ENCODE peak calls at places on chromosomes 13 and 19, in eight cellular contexts. One of them, this sample, is unnamed.

GRCh38 chr13:83722443-83722842 is 159.8 kb downstream of the SLITRK1 start:
- DNase-seq in AG09309: no peak
- DNase-seq in 8988T: no peak
- DNase-seq in smooth muscle cell of the brain vasculature: no peak
- DNase-seq in NCI-H82: no peak
- DNase-seq in NCI-H146: no peak
- DNase-seq in DMS 273 treated with DMSO at 0.1 percent for 48 hours: no peak
- DNase-seq in H54: no peak
- DNase-seq in this sample: no peak

GRCh38 chr19:51724543-51724942 is 752 bp upstream of the HAS1 start:
- DNase-seq in DMS 273 treated with DMSO at 0.1 percent for 48 hours: no peak
- DNase-seq in 8988T: no peak
- DNase-seq in AG09309: no peak
- DNase-seq in NCI-H82: peak
- DNase-seq in smooth muscle cell of the brain vasculature: no peak
- DNase-seq in NCI-H146: no peak
- DNase-seq in H54: no peak
- DNase-seq in this sample: peak

GRCh38 chr13:33485247-33485646 is 199.7 kb upstream of the STARD13 start:
- DNase-seq in NCI-H146: no peak
- DNase-seq in DMS 273 treated with DMSO at 0.1 percent for 48 hours: no peak
- DNase-seq in 8988T: no peak
- DNase-seq in AG09309: no peak
- DNase-seq in H54: no peak
- DNase-seq in NCI-H82: no peak
- DNase-seq in smooth muscle cell of the brain vasculature: no peak
- DNase-seq in this sample: no peak

GRCh38 chr13:21347753-21348318 is 111.3 kb downstream of the ZDHHC20 start:
- DNase-seq in DMS 273 treated with DMSO at 0.1 percent for 48 hours: no peak
- DNase-seq in H54: no peak
- DNase-seq in smooth muscle cell of the brain vasculature: no peak
- DNase-seq in NCI-H82: no peak
- DNase-seq in NCI-H146: no peak
- DNase-seq in AG09309: no peak
- DNase-seq in 8988T: no peak
- DNase-seq in this sample: no peak

GRCh38 chr19:7943444-7944176 is at the start of gene TIMM44:
- DNase-seq in 8988T: peak
- DNase-seq in NCI-H146: peak
- DNase-seq in H54: peak
- DNase-seq in DMS 273 treated with DMSO at 0.1 percent for 48 hours: peak
- DNase-seq in NCI-H82: peak
- DNase-seq in smooth muscle cell of the brain vasculature: peak
- DNase-seq in AG09309: peak
- DNase-seq in this sample: peak

GRCh38 chr13:95276119-95276505 is 25.1 kb downstream of the ABCC4 start:
- DNase-seq in DMS 273 treated with DMSO at 0.1 percent for 48 hours: no peak
- DNase-seq in 8988T: no peak
- DNase-seq in NCI-H82: no peak
- DNase-seq in NCI-H146: no peak
- DNase-seq in smooth muscle cell of the brain vasculature: no peak
- DNase-seq in H54: no peak
- DNase-seq in AG09309: no peak
- DNase-seq in this sample: no peak

GRCh38 chr19:33333615-33334014 is 31.3 kb upstream of the CEBPA start:
- DNase-seq in H54: no peak
- DNase-seq in NCI-H146: no peak
- DNase-seq in 8988T: no peak
- DNase-seq in smooth muscle cell of the brain vasculature: no peak
- DNase-seq in DMS 273 treated with DMSO at 0.1 percent for 48 hours: no peak
- DNase-seq in NCI-H82: no peak
- DNase-seq in AG09309: no peak
- DNase-seq in this sample: no peak

GRCh38 chr19:11091343-11092153 is 2.3 kb downstream of the LDLR start:
- DNase-seq in DMS 273 treated with DMSO at 0.1 percent for 48 hours: no peak
- DNase-seq in 8988T: no peak
- DNase-seq in AG09309: peak
- DNase-seq in NCI-H146: no peak
- DNase-seq in NCI-H82: no peak
- DNase-seq in H54: peak
- DNase-seq in smooth muscle cell of the brain vasculature: no peak
- DNase-seq in this sample: no peak

This sample was measured in NCI-H69.